ENCODE peak calls at places on chromosome 18, in six cellular contexts. A is A549, V is IMR-90, F is D721Med, S is heart left ventricle, E is progenitor cell of endocrine pancreas. C is an unnamed sample.

GRCh38 chr18:9319333-9319732 is 15.2 kb upstream of the TWSG1 start:
- DNase-seq in F (no peak), V (peak), E (no peak), S (no peak), A (no peak), C (no peak)

GRCh38 chr18:62827397-62827796 is 112.1 kb downstream of the PHLPP1 start:
- DNase-seq in V (no peak), A (no peak), E (no peak), F (no peak), S (no peak), C (no peak)

GRCh38 chr18:7488571-7488970 is 78.5 kb upstream of the PTPRM start:
- DNase-seq in E (no peak), F (no peak), S (no peak), A (no peak), V (no peak), C (no peak)

GRCh38 chr18:36544036-36544725 is 246.7 kb downstream of the FHOD3 start:
- DNase-seq in S (peak), V (no peak), A (no peak), F (no peak), E (no peak), C (no peak)

GRCh38 chr18:41396861-41397260 is 558.2 kb upstream of the PIK3C3 start:
- DNase-seq in F (no peak), A (no peak), E (no peak), V (peak), S (no peak), C (no peak)

GRCh38 chr18:68418881-68419280 is 296.0 kb downstream of the TMX3 start:
- DNase-seq in F (no peak), V (peak), E (no peak), S (no peak), A (no peak), C (no peak)

GRCh38 chr18:6607348-6607747 is 122.2 kb upstream of the ARHGAP28 start:
- DNase-seq in F (no peak), A (no peak), V (no peak), E (no peak), S (no peak), C (peak)

GRCh38 chr18:35343488-35343935 is 708 bp downstream of the ZNF24 start:
- DNase-seq in S (no peak), E (no peak), V (no peak), A (no peak), F (no peak), C (no peak)

GRCh38 chr18:58302811-58303210 is 258.8 kb downstream of the NEDD4L start:
- DNase-seq in A (no peak), F (no peak), E (no peak), V (no peak), S (no peak), C (no peak)

GRCh38 chr18:8030201-8030600 is 463.1 kb downstream of the PTPRM start:
- DNase-seq in S (no peak), A (no peak), F (no peak), V (no peak), E (no peak), C (no peak)

GRCh38 chr18:37124511-37124910 is 295.6 kb downstream of the KIAA1328 start:
- DNase-seq in E (no peak), F (no peak), V (no peak), S (no peak), A (no peak), C (no peak)

GRCh38 chr18:64110692-64111480 is 38.0 kb downstream of the LINC00305 start:
- DNase-seq in F (peak), A (no peak), V (no peak), S (no peak), E (no peak), C (no peak)

GRCh38 chr18:68244786-68245185 is 470.1 kb downstream of the TMX3 start:
- DNase-seq in V (peak), S (no peak), E (no peak), A (no peak), F (no peak), C (no peak)

GRCh38 chr18:8423051-8423558 is 186.1 kb upstream of the RAB12 start:
- DNase-seq in A (no peak), V (peak), S (no peak), F (no peak), E (no peak), C (no peak)

GRCh38 chr18:58013241-58014211 is 30.5 kb upstream of the NEDD4L start:
- DNase-seq in E (no peak), V (peak), A (peak), F (no peak), S (no peak), C (no peak)

GRCh38 chr18:10140461-10140911 is 226.7 kb downstream of the VAPA start:
- DNase-seq in F (no peak), V (peak), A (peak), E (no peak), S (no peak), C (no peak)

GRCh38 chr18:24514439-24514838 is 54.0 kb downstream of the HRH4 start:
- DNase-seq in S (no peak), V (peak), A (peak), F (no peak), E (no peak), C (no peak)

GRCh38 chr18:54805571-54806334 is 22.5 kb upstream of the RAB27B start:
- DNase-seq in E (no peak), A (no peak), V (peak), F (no peak), S (no peak), C (no peak)

GRCh38 chr18:10543277-10543676 is 17.4 kb downstream of the NAPG start:
- DNase-seq in V (peak), E (no peak), A (no peak), S (no peak), F (no peak), C (no peak)

GRCh38 chr18:11741505-11742145 is 52.6 kb downstream of the GNAL start:
- DNase-seq in E (no peak), F (no peak), S (no peak), V (no peak), A (peak), C (no peak)

GRCh38 chr18:13252696-13253410 is 34.3 kb downstream of the LDLRAD4 start:
- DNase-seq in V (no peak), E (no peak), S (no peak), A (no peak), F (no peak), C (no peak)

GRCh38 chr18:39660141-39660540 is 2094.5 kb upstream of the CELF4 start:
- DNase-seq in A (no peak), E (no peak), V (peak), F (no peak), S (no peak), C (no peak)

GRCh38 chr18:22223263-22223960 is 54.0 kb downstream of the GATA6 start:
- DNase-seq in V (peak), F (no peak), E (no peak), A (peak), S (peak), C (peak)

GRCh38 chr18:79657342-79657996 is 22.1 kb upstream of the CTDP1 start:
- DNase-seq in F (no peak), S (no peak), E (no peak), A (no peak), V (no peak), C (peak)
- TF ChIP-seq CTCF in F (no peak), S (no peak), E (no peak), A (no peak), V (no peak), C (no peak)

GRCh38 chr18:3032721-3033120 is 19.8 kb upstream of the LPIN2 start:
- DNase-seq in A (no peak), F (no peak), S (no peak), V (no peak), E (no peak), C (no peak)
- TF ChIP-seq CTCF in A (no peak), F (no peak), S (no peak), V (no peak), E (no peak), C (no peak)

GRCh38 chr18:56329536-56329935 is 308.9 kb downstream of the TXNL1 start:
- DNase-seq in A (no peak), E (no peak), F (no peak), V (no peak), S (no peak), C (no peak)
- TF ChIP-seq CTCF in A (no peak), E (no peak), F (no peak), V (no peak), S (no peak), C (no peak)

GRCh38 chr18:32915526-32915925 is 142.7 kb upstream of the KLHL14 start:
- DNase-seq in E (no peak), V (no peak), F (no peak), A (no peak), S (no peak), C (no peak)

GRCh38 chr18:32920796-32921787 is 148.3 kb upstream of the KLHL14 start:
- DNase-seq in F (no peak), E (no peak), S (no peak), A (peak), V (peak), C (no peak)

GRCh38 chr18:32922951-32923430 is 150.2 kb upstream of the KLHL14 start:
- DNase-seq in F (no peak), S (no peak), A (no peak), E (no peak), V (no peak), C (no peak)

GRCh38 chr18:32918692-32919250 is 145.9 kb upstream of the KLHL14 start:
- DNase-seq in A (no peak), V (no peak), E (no peak), F (no peak), S (no peak), C (no peak)

DNA sequence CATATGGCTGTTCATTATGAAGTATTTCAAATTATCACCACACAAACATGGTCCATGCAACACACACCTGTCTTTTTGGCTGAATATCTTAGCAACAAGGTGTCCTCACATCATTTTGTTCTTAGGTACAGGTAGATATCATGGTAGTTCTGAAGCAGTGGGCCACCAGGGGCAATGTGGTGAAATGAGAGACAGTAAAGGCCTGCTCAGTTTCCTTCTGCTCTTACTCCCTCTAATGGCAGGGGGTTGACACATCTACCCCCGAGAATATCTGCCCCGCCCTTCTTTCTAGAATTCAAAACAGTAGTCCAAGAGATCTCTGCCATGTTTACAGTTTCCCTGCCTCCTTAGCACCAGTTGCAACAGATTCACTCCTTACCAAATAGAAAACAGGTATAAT is 147.0 kb upstream of the KLHL14 start:
- DNase-seq in S (no peak), A (no peak), F (no peak), V (no peak), E (peak), C (peak)
- TF ChIP-seq CTCF in S (no peak), A (no peak), F (peak), V (peak), E (peak), C (no peak)

DNA sequence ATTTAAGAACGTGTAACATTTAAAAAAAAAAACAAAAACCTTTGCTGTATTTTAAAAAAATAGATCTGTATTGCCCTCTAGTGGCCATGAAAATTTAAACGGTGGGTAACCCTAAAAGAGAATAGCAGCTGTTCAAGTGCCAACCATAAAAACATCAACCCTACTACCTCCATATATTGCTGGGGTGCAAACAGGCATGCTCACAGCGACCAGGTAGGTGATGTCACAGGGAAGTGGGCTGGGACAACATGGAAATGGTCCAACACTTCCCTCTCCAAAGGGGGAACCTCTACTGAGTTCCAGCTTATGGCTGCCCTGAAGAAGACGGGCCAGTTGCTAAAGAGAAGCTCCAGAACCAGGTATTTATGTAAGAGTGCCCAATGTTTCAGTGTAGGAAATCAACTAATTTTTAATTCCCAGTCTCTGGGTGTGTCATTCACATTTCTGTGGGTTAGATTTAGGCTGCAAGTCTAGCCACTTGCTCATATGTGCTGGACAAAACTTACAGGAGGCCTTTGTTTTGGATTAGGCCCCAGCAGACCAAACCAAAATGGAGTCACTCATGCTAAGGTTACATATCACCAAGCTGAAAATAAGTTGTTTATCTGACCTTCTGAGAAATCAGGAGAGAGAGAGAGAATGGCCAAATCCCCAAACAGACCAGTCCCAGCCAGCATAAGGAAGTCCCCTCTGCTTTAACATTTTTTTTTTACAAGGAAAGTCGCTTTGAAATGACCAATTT is 54.5 kb downstream of the SKA1 start:
- DNase-seq in S (no peak), A (no peak), V (peak), E (no peak), F (no peak), C (peak)
- TF ChIP-seq CTCF in S (peak), A (peak), V (peak), E (peak), F (peak), C (peak)

GRCh38 chr18:44835555-44836156 is 155.0 kb downstream of the SETBP1 start:
- DNase-seq in S (no peak), E (no peak), F (no peak), A (no peak), V (no peak), C (peak)
- TF ChIP-seq CTCF in S (no peak), E (no peak), F (no peak), A (no peak), V (no peak), C (peak)

DNA sequence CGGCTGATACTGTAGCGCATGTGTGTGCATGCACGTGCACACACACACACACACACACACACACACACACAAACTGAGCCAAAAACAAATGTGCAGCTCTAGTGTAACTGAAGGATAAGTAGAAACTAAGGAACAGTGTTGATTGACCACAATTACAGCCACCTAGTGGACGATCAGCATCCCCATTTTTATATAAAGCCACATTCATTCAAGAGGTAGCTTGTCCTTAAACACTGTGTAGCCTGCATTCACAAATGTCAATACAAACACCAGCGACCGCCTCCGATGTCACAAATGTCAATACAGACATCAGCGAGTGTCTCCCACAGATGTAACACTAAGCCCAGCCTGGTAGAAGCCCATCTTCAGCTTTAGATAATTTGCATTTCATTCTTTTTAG is 167.4 kb downstream of the PTGR3 start:
- DNase-seq in S (no peak), E (no peak), F (peak), V (peak), A (peak), C (no peak)
- TF ChIP-seq CTCF in S (no peak), E (peak), F (peak), V (peak), A (peak), C (peak)

GRCh38 chr18:45026162-45026561 is 345.5 kb downstream of the SETBP1 start:
- DNase-seq in S (no peak), E (no peak), F (no peak), A (no peak), V (no peak), C (peak)
- TF ChIP-seq CTCF in S (no peak), E (no peak), F (no peak), A (no peak), V (no peak), C (peak)

GRCh38 chr18:30927042-30927441 is 115.5 kb downstream of the DSC3 start:
- DNase-seq in F (no peak), E (no peak), V (no peak), A (no peak), S (no peak), C (no peak)

GRCh38 chr18:30927517-30928075 is 114.9 kb downstream of the DSC3 start:
- DNase-seq in V (no peak), A (no peak), S (no peak), E (no peak), F (no peak), C (no peak)

GRCh38 chr18:30925795-30926194 is 116.7 kb downstream of the DSC3 start:
- DNase-seq in A (no peak), V (no peak), E (no peak), F (no peak), S (no peak), C (no peak)

GRCh38 chr18:30929718-30930117 is 112.8 kb downstream of the DSC3 start:
- DNase-seq in E (no peak), V (no peak), S (no peak), F (no peak), A (no peak), C (no peak)

GRCh38 chr18:30929065-30929464 is 113.5 kb downstream of the DSC3 start:
- DNase-seq in A (no peak), S (no peak), V (no peak), F (no peak), E (no peak), C (no peak)
- TF ChIP-seq CTCF in A (no peak), S (no peak), V (no peak), F (no peak), E (no peak), C (no peak)

GRCh38 chr18:48295586-48296311 is 113.4 kb downstream of the ZBTB7C start:
- DNase-seq in S (no peak), V (no peak), F (no peak), A (no peak), E (no peak), C (no peak)
- TF ChIP-seq CTCF in S (no peak), V (no peak), F (peak), A (peak), E (peak), C (no peak)